ENCODE peak calls at places on chromosomes 3 and 15, in four cellular contexts. M is cardiac fibroblast, A is OCI-LY7, F is heart left ventricle. O is an unnamed sample.

GRCh38 chr15:72979754-72980153 is 72.5 kb upstream of the NEO1 start:
- DNase-seq in M (no peak), A (no peak), F (no peak), O (no peak)

GRCh38 chr3:177579419-177579818 is 382.1 kb upstream of the TBL1XR1 start:
- DNase-seq in M (peak), A (no peak), F (no peak), O (no peak)

GRCh38 chr3:138206196-138206595 is 19.1 kb downstream of the ARMC8 start:
- DNase-seq in M (no peak), A (no peak), F (no peak), O (no peak)

GRCh38 chr15:50840520-50840919 is 68.0 kb upstream of the AP4E1 start:
- DNase-seq in M (no peak), A (no peak), F (no peak), O (no peak)

GRCh38 chr3:43733459-43734384 is 43.0 kb downstream of the ABHD5 start:
- DNase-seq in M (peak), A (no peak), F (peak), O (no peak)

GRCh38 chr15:71708052-71708432 is 102.3 kb upstream of the NR2E3 start:
- DNase-seq in M (no peak), A (no peak), F (peak), O (no peak)

GRCh38 chr3:113339616-113340244 is 101.6 kb downstream of the CFAP44 start:
- DNase-seq in M (no peak), A (peak), F (no peak), O (no peak)

GRCh38 chr15:75578206-75578947 is 738 bp downstream of the PTPN9 start:
- DNase-seq in M (no peak), A (peak), F (peak), O (no peak)

GRCh38 chr3:197352382-197352781 is 54.0 kb upstream of the DLG1 start:
- DNase-seq in M (peak), A (no peak), F (peak), O (no peak)

GRCh38 chr3:68793750-68794149 is 138.6 kb downstream of the TAFA4 start:
- DNase-seq in M (no peak), A (no peak), F (no peak), O (no peak)

GRCh38 chr15:96398769-96399168 is 68.3 kb downstream of the NR2F2 start:
- DNase-seq in M (no peak), A (no peak), F (no peak), O (no peak)

GRCh38 chr3:69092030-69092513 is 7.3 kb downstream of the ARL6IP5 start:
- DNase-seq in M (no peak), A (peak), F (no peak), O (no peak)

GRCh38 chr3:190728574-190729246 is 133.8 kb downstream of the GMNC start:
- DNase-seq in M (peak), A (no peak), F (no peak), O (no peak)

GRCh38 chr15:67201136-67201535 is 53.3 kb downstream of the AAGAB start:
- DNase-seq in M (peak), A (no peak), F (no peak), O (no peak)

GRCh38 chr3:82329300-82329699 is 567.9 kb upstream of the GBE1 start:
- DNase-seq in M (peak), A (no peak), F (no peak), O (no peak)
- TF ChIP-seq CTCF in M (peak), A (peak), F (peak), O (peak)

GRCh38 chr3:37963635-37964034 is 27.0 kb upstream of the VILL start:
- DNase-seq in M (no peak), A (no peak), F (no peak), O (no peak)
- TF ChIP-seq CTCF in M (no peak), A (peak), F (no peak), O (no peak)

DNA sequence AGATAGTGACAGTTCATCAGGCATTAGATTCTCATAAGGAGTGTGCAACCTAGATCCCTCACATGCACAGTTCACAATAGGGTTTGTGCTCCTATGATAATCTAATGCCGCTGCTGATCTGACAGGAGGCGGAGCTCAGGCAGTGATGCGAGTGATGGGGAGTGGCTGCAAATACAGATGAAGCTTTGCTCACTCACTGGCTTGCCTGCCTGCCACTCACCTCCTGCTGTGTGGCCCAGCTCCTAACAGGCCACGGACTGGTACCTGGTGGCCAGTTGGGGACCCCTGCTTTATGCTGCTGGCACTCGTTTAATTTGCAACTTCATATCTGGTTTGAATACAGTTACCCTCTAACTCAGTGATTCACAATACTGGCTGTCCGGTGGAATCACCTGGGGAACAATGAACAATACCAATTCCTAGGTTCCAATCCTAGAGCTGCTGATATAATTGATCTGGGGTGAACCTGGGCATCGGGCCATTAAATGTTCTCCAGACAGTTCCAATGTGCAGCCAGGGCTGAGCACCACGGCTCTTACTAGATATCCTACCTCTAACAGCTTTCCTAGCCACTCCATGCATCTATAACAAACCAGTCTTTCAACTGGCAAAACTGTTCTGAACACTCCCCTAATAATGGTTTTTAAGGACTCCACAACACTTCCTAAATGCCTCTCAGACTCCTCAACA is 131.4 kb downstream of the ATP1B3 start:
- DNase-seq in M (no peak), A (no peak), F (no peak), O (no peak)
- TF ChIP-seq CTCF in M (no peak), A (no peak), F (no peak), O (no peak)

GRCh38 chr15:59501531-59502113 is 63.6 kb downstream of the FAM81A start:
- DNase-seq in M (peak), A (peak), F (no peak), O (no peak)
- TF ChIP-seq CTCF in M (peak), A (peak), F (peak), O (peak)

DNA sequence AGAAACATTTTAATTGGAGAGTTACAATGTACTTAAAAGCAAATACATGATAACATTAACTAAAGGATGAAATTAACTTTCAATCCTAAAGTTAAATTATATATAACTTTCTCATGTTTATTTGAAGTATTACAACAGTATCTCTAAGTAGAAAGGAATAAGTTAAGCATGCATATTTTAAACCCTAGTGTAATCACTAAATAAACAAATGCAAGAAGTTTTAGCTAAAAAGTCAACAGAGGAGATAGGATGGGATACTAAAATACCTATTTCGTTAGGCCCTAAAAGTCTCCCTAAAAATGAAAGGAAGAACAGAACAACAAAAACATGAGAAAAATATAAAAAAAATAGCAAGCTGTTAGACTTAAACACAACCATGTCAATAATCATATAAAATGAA is 361.3 kb upstream of the THBS1 start:
- DNase-seq in M (peak), A (no peak), F (no peak), O (no peak)
- TF ChIP-seq CTCF in M (no peak), A (no peak), F (no peak), O (no peak)

GRCh38 chr15:45276851-45277250 is 24.8 kb downstream of the SLC28A2 start:
- DNase-seq in M (peak), A (peak), F (no peak), O (no peak)
- TF ChIP-seq CTCF in M (peak), A (peak), F (peak), O (peak)